ENCODE peak calls at places on chromosomes 13 and 19, in nine cellular contexts. D is psoas muscle, O is A549, B is fibroblast of lung, A is transverse colon, R is cardiac muscle cell, E is IMR-90, Q is pancreas, S is ascending aorta. F is an unnamed sample. For H3K9me3, the result is how much of the 10 kb centered on the place peaks cover.

GRCh38 chr19:38538793-38539528 is 78.8 kb downstream of the MAP4K1 start:
- DNase-seq in A (no peak), Q (no peak), S (no peak), D (no peak), B (no peak), E (no peak), O (no peak), R (no peak), F (no peak)

GRCh38 chr13:113657851-113658741 is at the start of gene ATP4B:
- DNase-seq in E (no peak), R (no peak), B (no peak), O (no peak), D (no peak), Q (peak), A (peak), S (peak), F (peak)

GRCh38 chr19:30682576-30683536 is 310.7 kb downstream of the ZNF536 start:
- DNase-seq in S (peak), D (peak), E (peak), R (peak), B (peak), Q (peak), A (peak), O (peak), F (no peak)

GRCh38 chr19:43464089-43464775 is 1.2 kb downstream of the LYPD3 start:
- DNase-seq in R (peak), S (peak), A (peak), D (peak), E (no peak), B (no peak), Q (peak), O (no peak), F (no peak)

GRCh38 chr13:71677114-71677513 is 189.9 kb downstream of the DACH1 start:
- DNase-seq in B (no peak), E (no peak), Q (no peak), O (no peak), A (no peak), D (no peak), R (no peak), S (no peak), F (no peak)

GRCh38 chr19:17540174-17540573 is 15.3 kb upstream of the COLGALT1 start:
- DNase-seq in B (no peak), R (no peak), D (no peak), E (no peak), Q (no peak), A (no peak), S (no peak), O (no peak), F (no peak)

GRCh38 chr13:50085063-50085462 is 69.8 kb downstream of the KCNRG start:
- DNase-seq in R (peak), S (no peak), Q (no peak), D (no peak), A (no peak), B (peak), O (no peak), E (peak), F (no peak)

GRCh38 chr13:43874512-43875092 is 4.9 kb downstream of the CCDC122 start:
- DNase-seq in Q (no peak), O (peak), D (no peak), B (peak), S (no peak), R (peak), A (no peak), E (peak), F (no peak)

GRCh38 chr13:36530050-36530789 is 97.9 kb downstream of the CCNA1 start:
- DNase-seq in Q (no peak), O (no peak), S (no peak), R (no peak), D (no peak), E (no peak), B (no peak), A (no peak), F (peak)

GRCh38 chr13:52615134-52615801 is 27.0 kb upstream of the HNRNPA1L2 start:
- DNase-seq in A (no peak), R (no peak), Q (no peak), E (no peak), B (no peak), O (no peak), D (no peak), S (no peak), F (no peak)

GRCh38 chr19:34232566-34233481 is 21.5 kb upstream of the GARRE1 start:
- DNase-seq in O (peak), S (peak), Q (peak), R (no peak), D (peak), B (peak), E (peak), A (no peak), F (no peak)

GRCh38 chr19:13231663-13232062 is 81.5 kb downstream of the IER2 start:
- DNase-seq in S (no peak), Q (no peak), O (no peak), E (no peak), A (no peak), R (no peak), D (no peak), B (no peak), F (no peak)

GRCh38 chr13:35925669-35926068 is 205.5 kb downstream of the DCLK1 start:
- DNase-seq in O (no peak), R (no peak), A (no peak), D (no peak), S (no peak), Q (no peak), B (no peak), E (peak), F (no peak)

GRCh38 chr13:33953203-33953602 is 135.3 kb downstream of the RFC3 start:
- DNase-seq in B (peak), A (no peak), Q (no peak), D (no peak), R (no peak), S (no peak), O (no peak), E (peak), F (no peak)

GRCh38 chr13:50081106-50081898 is 66.1 kb downstream of the KCNRG start:
- DNase-seq in B (no peak), Q (peak), E (no peak), D (peak), S (peak), R (peak), O (no peak), A (peak), F (no peak)

GRCh38 chr13:67158903-67159302 is 71.2 kb downstream of the PCDH9 start:
- DNase-seq in R (no peak), O (no peak), B (no peak), E (no peak), D (no peak), Q (no peak), A (no peak), S (no peak), F (no peak)

GRCh38 chr19:35613574-35613973 is 1.0 kb downstream of the HAUS5 start:
- DNase-seq in B (no peak), A (no peak), E (no peak), D (no peak), S (no peak), Q (no peak), R (no peak), O (no peak), F (no peak)

GRCh38 chr13:95530178-95530577 is 22.3 kb upstream of the CLDN10 start:
- DNase-seq in B (peak), O (no peak), S (no peak), R (no peak), E (peak), A (no peak), D (peak), Q (no peak), F (no peak)

GRCh38 chr13:100508996-100509395 is 79.6 kb downstream of the GGACT start:
- DNase-seq in S (no peak), O (no peak), E (no peak), R (no peak), B (no peak), Q (no peak), D (no peak), A (no peak), F (no peak)

GRCh38 chr19:11381535-11382369 is 2.4 kb downstream of the EPOR start:
- DNase-seq in D (peak), A (peak), B (peak), O (peak), S (peak), E (peak), Q (peak), R (peak), F (peak)

GRCh38 chr13:36354842-36355241 is 8.6 kb upstream of the SPART start:
- DNase-seq in A (no peak), S (no peak), E (no peak), Q (no peak), B (no peak), O (no peak), R (no peak), D (no peak), F (no peak)

GRCh38 chr19:41367848-41368301 is 3.9 kb upstream of the B9D2 start:
- DNase-seq in R (no peak), O (peak), Q (no peak), S (no peak), B (peak), A (no peak), D (no peak), E (peak), F (no peak)

GRCh38 chr19:13966684-13967128 is 14.4 kb downstream of the DCAF15 start:
- DNase-seq in Q (no peak), E (no peak), A (no peak), R (no peak), D (no peak), O (no peak), S (no peak), B (no peak), F (no peak)

GRCh38 chr19:18117692-18118378 is 20.3 kb downstream of the MAST3 start:
- DNase-seq in Q (peak), B (peak), S (peak), R (peak), D (peak), E (peak), O (peak), A (peak), F (no peak)

GRCh38 chr13:110816500-110816899 is 98.4 kb downstream of the ANKRD10 start:
- DNase-seq in E (no peak), O (no peak), D (no peak), B (no peak), S (peak), Q (no peak), A (no peak), R (no peak), F (no peak)

GRCh38 chr19:15468675-15469512 is 4.5 kb upstream of the RASAL3 start:
- DNase-seq in R (no peak), O (no peak), A (no peak), D (no peak), E (no peak), B (no peak), Q (no peak), S (no peak), F (no peak)

GRCh38 chr19:45097450-45097775 is 4.4 kb downstream of the PPP1R37 start:
- DNase-seq in R (no peak), S (no peak), A (no peak), O (no peak), E (no peak), B (no peak), D (no peak), Q (no peak), F (no peak)

GRCh38 chr13:92407858-92408257 is 818.7 kb upstream of the GPC6 start:
- DNase-seq in O (no peak), Q (no peak), B (no peak), D (no peak), S (no peak), A (no peak), E (no peak), R (no peak), F (no peak)

GRCh38 chr19:13718733-13719132 is 45.6 kb upstream of the MRI1 start:
- DNase-seq in Q (no peak), R (peak), E (peak), O (peak), S (no peak), B (peak), A (peak), D (no peak), F (no peak)

GRCh38 chr13:101397742-101398141 is 18.6 kb downstream of the NALCN start:
- DNase-seq in O (no peak), B (peak), R (no peak), A (no peak), S (no peak), Q (no peak), D (no peak), E (peak), F (peak)

GRCh38 chr13:81540777-81541176 is 1199.9 kb upstream of the SPRY2 start:
- DNase-seq in R (peak), A (no peak), S (no peak), D (no peak), B (peak), O (no peak), E (no peak), Q (no peak), F (no peak)

GRCh38 chr13:19056355-19056880 is 125.2 kb downstream of the TUBA3C start:
- DNase-seq in E (no peak), R (no peak), S (no peak), A (no peak), O (no peak), D (no peak), B (no peak), Q (no peak), F (no peak)

GRCh38 chr13:19057588-19058340 is 123.9 kb downstream of the TUBA3C start:
- DNase-seq in R (no peak), E (no peak), D (no peak), O (no peak), B (no peak), A (no peak), S (no peak), Q (no peak), F (no peak)

GRCh38 chr13:19056984-19057490 is 124.6 kb downstream of the TUBA3C start:
- DNase-seq in S (no peak), Q (no peak), D (no peak), E (no peak), A (no peak), B (no peak), R (no peak), O (no peak), F (no peak)

GRCh38 chr13:19053561-19053960 is 128.1 kb downstream of the TUBA3C start:
- DNase-seq in B (no peak), S (no peak), Q (no peak), E (no peak), A (no peak), D (no peak), R (no peak), O (no peak), F (no peak)

DNA sequence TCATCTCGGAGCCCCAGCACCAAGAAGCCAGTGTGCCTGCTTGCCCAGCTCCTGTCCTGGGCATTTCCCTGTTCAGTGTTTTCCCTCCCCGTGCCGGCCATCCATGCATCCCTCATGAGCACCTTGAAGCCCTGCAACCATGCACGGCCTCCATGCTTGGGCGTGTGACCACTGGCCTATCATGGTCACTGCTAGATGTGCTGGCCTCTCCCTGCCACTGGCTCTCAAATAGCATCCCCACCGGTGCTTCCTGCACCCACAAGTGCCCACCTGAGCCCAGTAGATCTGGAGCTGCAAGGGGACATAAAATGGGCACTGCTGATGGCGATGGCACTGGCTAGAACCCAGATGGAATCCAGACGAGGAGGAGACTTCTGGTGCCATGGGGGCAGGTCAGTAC is 126.0 kb downstream of the TUBA3C start:
- DNase-seq in B (no peak), O (no peak), E (no peak), R (no peak), A (no peak), Q (no peak), D (no peak), S (no peak), F (no peak)
- H3K9me3 ChIP-seq in B (under half), O (under half), E (half or more), R (under half), A (under half), Q (under half), D (under half), S (under half), F (under half)

GRCh38 chr13:41520699-41521630 is 63.6 kb downstream of the RGCC start:
- DNase-seq in O (no peak), R (no peak), D (no peak), A (no peak), B (peak), Q (no peak), E (no peak), S (no peak), F (no peak)

GRCh38 chr13:41528021-41528420 is 70.7 kb downstream of the RGCC start:
- DNase-seq in R (no peak), O (no peak), A (no peak), D (no peak), B (no peak), Q (no peak), E (no peak), S (no peak), F (no peak)

GRCh38 chr13:41520016-41520698 is 62.8 kb downstream of the RGCC start:
- DNase-seq in E (no peak), A (no peak), Q (no peak), D (no peak), B (no peak), S (no peak), R (no peak), O (no peak), F (no peak)

DNA sequence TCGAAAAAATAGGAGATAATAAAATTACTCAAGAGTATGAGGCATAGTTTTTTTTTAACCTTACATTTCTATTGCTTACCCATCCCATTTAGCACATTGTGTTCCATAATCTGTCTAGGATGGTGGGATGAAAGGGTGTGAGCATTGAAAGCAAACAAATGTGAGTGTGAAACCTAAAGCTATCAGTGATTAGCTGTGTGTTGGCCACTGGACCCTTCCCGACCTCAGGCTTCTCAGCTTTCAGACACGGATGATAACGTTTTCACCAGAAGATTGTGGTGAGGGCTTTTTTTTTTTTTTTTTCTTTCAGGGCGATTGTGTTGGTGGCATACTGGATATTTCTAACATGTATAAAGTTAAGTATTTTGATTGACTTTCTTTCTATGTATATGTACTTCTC is 66.0 kb downstream of the RGCC start:
- DNase-seq in A (no peak), Q (no peak), D (no peak), B (no peak), S (no peak), R (peak), E (no peak), O (no peak), F (no peak)
- TF ChIP-seq CTCF in A (no peak), Q (no peak), D (no peak), B (no peak), S (no peak), R (no peak), E (no peak), O (no peak), F (no peak)

GRCh38 chr19:52112624-52113023 is 17.1 kb upstream of the ZNF841 start:
- DNase-seq in A (no peak), D (no peak), E (no peak), B (no peak), O (no peak), R (no peak), Q (no peak), S (no peak), F (no peak)
- H3K9me3 ChIP-seq in A (half or more), D (half or more), E (half or more), B (under half), O (half or more), R (under half), Q (under half), S (half or more), F (under half)

DNA sequence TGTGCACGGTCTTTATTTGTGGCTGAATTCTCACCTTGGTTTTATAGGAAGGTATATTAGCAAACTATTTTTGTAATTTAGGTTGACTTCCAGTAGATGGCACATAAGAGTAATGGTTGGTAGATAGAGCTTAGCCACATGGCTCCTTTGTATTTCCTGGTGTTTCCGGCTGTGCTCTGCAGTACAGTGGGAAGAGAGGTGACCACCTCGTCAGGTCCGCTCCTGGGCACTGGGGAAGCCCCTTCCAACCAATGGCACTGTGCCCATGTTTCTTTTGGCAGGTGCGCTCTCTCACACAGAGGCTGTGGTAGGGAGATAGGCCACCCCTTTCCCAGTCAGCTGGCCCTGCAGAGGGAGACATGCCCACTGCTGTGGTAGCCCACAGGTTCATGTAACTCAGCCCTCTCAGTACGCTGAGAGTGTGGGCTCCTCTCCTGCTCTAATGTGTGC is 74.3 kb upstream of the ATP12A start:
- DNase-seq in B (peak), A (no peak), O (no peak), E (peak), Q (no peak), R (no peak), D (no peak), S (no peak), F (no peak)
- TF ChIP-seq CTCF in B (no peak), A (no peak), O (peak), E (peak), Q (no peak), R (peak), D (no peak), S (no peak), F (no peak)

GRCh38 chr19:58001895-58002369 is 688 bp downstream of the ZNF606 start:
- DNase-seq in E (peak), B (peak), S (no peak), D (no peak), Q (no peak), O (no peak), A (peak), R (peak), F (no peak)
- H3K9me3 ChIP-seq in E (half or more), B (under half), S (under half), D (half or more), Q (under half), O (half or more), A (half or more), R (under half), F (under half)

GRCh38 chr19:9608912-9609311 is 12.1 kb downstream of the ZNF561 start:
- DNase-seq in E (no peak), R (no peak), S (no peak), O (no peak), Q (no peak), D (no peak), B (no peak), A (no peak), F (no peak)
- TF ChIP-seq CTCF in E (no peak), R (no peak), S (no peak), O (no peak), Q (no peak), D (no peak), B (no peak), A (no peak), F (no peak)

DNA sequence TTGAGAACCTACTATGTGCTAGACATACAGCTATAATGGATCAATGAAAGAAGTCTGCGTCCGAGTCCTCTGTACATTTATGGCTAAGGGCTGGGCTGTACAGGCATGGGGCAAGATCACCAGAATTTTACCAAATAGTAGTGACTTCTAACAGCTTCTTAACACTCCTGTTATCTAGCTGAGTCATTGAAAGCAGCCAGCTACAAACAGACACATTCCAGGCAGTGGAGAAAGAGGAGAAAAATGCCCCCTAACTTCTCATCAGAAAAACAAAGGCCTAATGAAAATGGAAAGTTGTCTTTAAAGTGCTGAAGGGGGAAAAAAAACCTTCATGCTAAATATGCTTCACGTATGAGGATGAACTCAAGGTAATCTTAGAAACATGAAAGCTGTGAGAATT is 14.3 kb upstream of the ZNF667 start:
- DNase-seq in S (no peak), D (no peak), E (peak), B (no peak), O (no peak), Q (no peak), R (no peak), A (no peak), F (no peak)
- H3K9me3 ChIP-seq in S (half or more), D (half or more), E (under half), B (under half), O (half or more), Q (under half), R (under half), A (under half), F (under half)